ENCODE peak calls at places on chromosomes 13 and 19, in five cellular contexts. V, R, E, G and L are unnamed samples.

GRCh38 chr13:46296920-46297319 is 85.2 kb downstream of the LRRC63 start:
- ATAC-seq in E (no peak), V (peak; percentile 33), G (no peak), R (peak; percentile 38), L (peak; percentile 60)

GRCh38 chr13:21427741-21428140 is 31.4 kb downstream of the ZDHHC20 start:
- ATAC-seq in G (no peak), E (no peak), R (no peak), V (no peak), L (no peak)

GRCh38 chr13:40178130-40178529 is 488.3 kb downstream of the FOXO1 start:
- ATAC-seq in V (no peak), R (no peak), G (no peak), E (no peak), L (no peak)

GRCh38 chr13:114127473-114128347 is 4.7 kb downstream of the RASA3 start:
- ATAC-seq in R (no peak), G (no peak), V (no peak), E (no peak), L (no peak)

GRCh38 chr19:9891609-9892373 is 44.5 kb downstream of the OLFM2 start:
- ATAC-seq in E (no peak), R (no peak), V (no peak), G (no peak), L (no peak)

GRCh38 chr13:25733696-25734435 is 317.9 kb downstream of the SHISA2 start:
- ATAC-seq in G (no peak), V (peak; percentile 9), E (no peak), R (no peak), L (no peak)

GRCh38 chr19:55704494-55705245 is 29.6 kb downstream of the EPN1 start:
- ATAC-seq in R (no peak), V (peak; percentile 28), G (peak; percentile 15), E (no peak), L (no peak)

GRCh38 chr19:5172859-5173577 is 167.6 kb downstream of the PTPRS start:
- ATAC-seq in V (peak; percentile 56), R (peak; percentile 44), E (no peak), G (peak; percentile 43), L (peak; percentile 91)

GRCh38 chr13:98324105-98324504 is 147.0 kb upstream of the RNF113B start:
- ATAC-seq in G (peak; percentile 62), E (no peak), V (no peak), R (peak; percentile 44), L (no peak)